ENCODE peak calls at places on chromosomes 4 and X, in four cellular contexts. One of them, this sample, is unnamed.

GRCh38 chr4:20487446-20487845 is 212.8 kb upstream of the PACRGL start:
- DNase-seq in A549: no peak
- DNase-seq in psoas muscle: no peak
- DNase-seq in prostate gland: no peak
- DNase-seq in this sample: no peak

GRCh38 chr4:20297246-20297645 is 45.5 kb downstream of the SLIT2 start:
- DNase-seq in A549: no peak
- DNase-seq in psoas muscle: no peak
- DNase-seq in prostate gland: no peak
- DNase-seq in this sample: no peak

GRCh38 chr4:39083164-39083563 is 21.1 kb downstream of the KLHL5 start:
- DNase-seq in A549: no peak
- DNase-seq in psoas muscle: no peak
- DNase-seq in prostate gland: no peak
- DNase-seq in this sample: no peak

GRCh38 chr4:114615435-114615834 is 16.8 kb downstream of the UGT8 start:
- DNase-seq in A549: no peak
- DNase-seq in psoas muscle: no peak
- DNase-seq in prostate gland: no peak
- DNase-seq in this sample: no peak

GRCh38 chrX:30302957-30303356 is 6.2 kb downstream of the NR0B1 start:
- DNase-seq in A549: no peak
- DNase-seq in psoas muscle: peak; percentile 21
- DNase-seq in prostate gland: no peak
- DNase-seq in this sample: no peak

GRCh38 chr4:122117743-122118142 is 34.4 kb upstream of the BLTP1 start:
- DNase-seq in A549: no peak
- DNase-seq in psoas muscle: no peak
- DNase-seq in prostate gland: no peak
- DNase-seq in this sample: no peak

GRCh38 chrX:8374041-8374825 is 90.4 kb upstream of the VCX3B start:
- DNase-seq in A549: no peak
- DNase-seq in psoas muscle: no peak
- DNase-seq in prostate gland: no peak
- DNase-seq in this sample: no peak

GRCh38 chrX:47629419-47630210 is at the start of gene CFP:
- DNase-seq in A549: no peak
- DNase-seq in psoas muscle: no peak
- DNase-seq in prostate gland: no peak
- DNase-seq in this sample: no peak

GRCh38 chr4:183912585-183912984 is 7.5 kb downstream of the STOX2 start:
- DNase-seq in A549: no peak
- DNase-seq in psoas muscle: no peak
- DNase-seq in prostate gland: no peak
- DNase-seq in this sample: no peak

GRCh38 chr4:15585331-15585730 is 69.8 kb downstream of the FBXL5 start:
- DNase-seq in A549: no peak
- DNase-seq in psoas muscle: no peak
- DNase-seq in prostate gland: no peak
- DNase-seq in this sample: no peak

GRCh38 chrX:2342878-2343277 is 157.9 kb downstream of the DHRSX start:
- DNase-seq in A549: no peak
- DNase-seq in psoas muscle: no peak
- DNase-seq in prostate gland: no peak
- DNase-seq in this sample: no peak

GRCh38 chr4:2356123-2357069 is 62.0 kb downstream of the ZFYVE28 start:
- DNase-seq in A549: no peak
- DNase-seq in psoas muscle: no peak
- DNase-seq in prostate gland: no peak
- DNase-seq in this sample: peak; percentile 50

GRCh38 chr4:143642611-143643010 is 57.9 kb downstream of the FREM3 start:
- DNase-seq in A549: no peak
- DNase-seq in psoas muscle: no peak
- DNase-seq in prostate gland: no peak
- DNase-seq in this sample: no peak

GRCh38 chrX:154412468-154412867 is 1.1 kb downstream of the TAFAZZIN start:
- DNase-seq in A549: no peak
- DNase-seq in psoas muscle: no peak
- DNase-seq in prostate gland: no peak
- DNase-seq in this sample: no peak

GRCh38 chr4:4842476-4843441 is 16.7 kb upstream of the MSX1 start:
- DNase-seq in A549: no peak
- DNase-seq in psoas muscle: no peak
- DNase-seq in prostate gland: no peak
- DNase-seq in this sample: no peak

GRCh38 chr4:8434251-8435073 is 6.1 kb downstream of the ACOX3 start:
- DNase-seq in A549: no peak
- DNase-seq in psoas muscle: no peak
- DNase-seq in prostate gland: no peak
- DNase-seq in this sample: no peak

GRCh38 chr4:29453421-29453820 is 1266.7 kb upstream of the PCDH7 start:
- DNase-seq in A549: no peak
- DNase-seq in psoas muscle: no peak
- DNase-seq in prostate gland: no peak
- DNase-seq in this sample: no peak

GRCh38 chr4:82718067-82718935 is 80.3 kb downstream of the SCD5 start:
- DNase-seq in A549: no peak
- DNase-seq in psoas muscle: peak; percentile 54
- DNase-seq in prostate gland: no peak
- DNase-seq in this sample: peak; percentile 82

GRCh38 chrX:7202206-7202605 is 54.3 kb upstream of the PUDP start:
- DNase-seq in A549: no peak
- DNase-seq in psoas muscle: no peak
- DNase-seq in prostate gland: no peak
- DNase-seq in this sample: no peak

GRCh38 chrX:872090-872489 is 241.5 kb downstream of the SHOX start:
- DNase-seq in A549: no peak
- DNase-seq in psoas muscle: no peak
- DNase-seq in prostate gland: no peak
- DNase-seq in this sample: no peak

GRCh38 chr4:146040623-146041022 is 102.0 kb upstream of the ZNF827 start:
- DNase-seq in A549: no peak
- DNase-seq in psoas muscle: no peak
- DNase-seq in prostate gland: no peak
- DNase-seq in this sample: no peak

GRCh38 chr4:39732728-39733127 is 34.8 kb downstream of the UBE2K start:
- DNase-seq in A549: no peak
- DNase-seq in psoas muscle: no peak
- DNase-seq in prostate gland: no peak
- DNase-seq in this sample: no peak

GRCh38 chr4:1746265-1746691 is 25.0 kb downstream of the TACC3 start:
- DNase-seq in A549: peak; percentile 73
- DNase-seq in psoas muscle: peak; percentile 75
- DNase-seq in prostate gland: peak; percentile 64
- DNase-seq in this sample: no peak

GRCh38 chrX:44025611-44026010 is 52.4 kb upstream of the NDP start:
- DNase-seq in A549: no peak
- DNase-seq in psoas muscle: no peak
- DNase-seq in prostate gland: no peak
- DNase-seq in this sample: no peak

GRCh38 chrX:103343105-103343504 is 13.1 kb downstream of the TCEAL7 start:
- DNase-seq in A549: peak; percentile 29
- DNase-seq in psoas muscle: no peak
- DNase-seq in prostate gland: peak; percentile 16
- DNase-seq in this sample: no peak

GRCh38 chrX:114800719-114801118 is 216.7 kb downstream of the IL13RA2 start:
- DNase-seq in A549: no peak
- DNase-seq in psoas muscle: no peak
- DNase-seq in prostate gland: no peak
- DNase-seq in this sample: no peak

DNA sequence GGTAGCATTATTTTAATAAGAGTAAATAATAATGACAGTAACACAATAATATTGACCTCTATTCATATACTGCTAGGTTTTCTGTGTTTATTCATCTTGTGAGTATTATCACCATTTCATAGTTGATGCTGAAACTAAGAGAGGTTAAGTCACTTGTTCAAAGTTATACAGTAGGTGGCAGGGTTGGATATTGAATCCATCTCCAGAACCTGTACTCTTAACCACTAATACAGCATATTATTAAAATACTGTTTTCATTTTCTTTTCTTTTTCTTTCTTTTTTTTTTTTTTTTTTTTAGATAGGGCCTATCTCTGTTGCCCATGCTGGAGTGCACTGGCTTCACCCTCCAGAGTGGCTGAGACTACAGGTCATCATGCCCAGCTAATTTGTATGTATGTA is 7.1 kb upstream of the ELF2 start:
- DNase-seq in A549: no peak
- DNase-seq in psoas muscle: no peak
- DNase-seq in prostate gland: no peak
- DNase-seq in this sample: no peak
- TF ChIP-seq CTCF in A549: peak; percentile 39
- TF ChIP-seq CTCF in psoas muscle: peak; percentile 4
- TF ChIP-seq CTCF in prostate gland: no peak
- TF ChIP-seq CTCF in this sample: no peak

DNA sequence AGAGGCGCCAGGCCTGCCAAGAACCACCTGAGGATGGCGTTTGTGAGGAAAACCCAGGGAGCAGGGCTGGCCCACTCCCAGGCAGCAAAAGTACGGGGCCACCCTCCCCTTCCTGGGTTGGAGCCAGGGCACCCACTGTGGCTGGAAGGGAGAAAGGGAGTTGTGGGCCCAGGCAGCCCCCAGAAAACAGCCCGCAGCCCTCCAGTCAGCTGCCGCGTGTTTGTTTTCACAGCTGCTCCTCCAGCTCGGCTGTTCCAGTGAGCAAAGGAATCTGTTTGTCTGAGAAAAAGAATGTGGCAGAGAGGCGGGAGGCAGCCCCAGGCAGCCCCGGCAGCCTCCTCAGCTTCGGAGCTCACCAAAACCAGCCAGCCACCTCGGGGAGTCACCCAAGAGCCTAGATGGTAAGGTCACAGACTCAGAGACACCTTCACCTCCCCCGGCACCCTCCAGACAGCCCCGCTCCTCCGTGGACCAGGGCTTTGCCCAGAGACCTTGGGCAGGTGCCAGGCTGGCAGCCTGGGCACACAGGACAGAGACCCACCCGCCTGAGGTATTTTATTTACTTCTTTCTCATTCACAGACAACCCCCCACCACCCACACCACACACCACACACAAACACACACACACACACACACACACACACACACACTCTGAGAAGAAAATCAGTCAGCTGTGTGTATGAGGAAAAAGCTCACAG is 338.1 kb downstream of the BCOR start:
- DNase-seq in A549: peak; percentile 45
- DNase-seq in psoas muscle: no peak
- DNase-seq in prostate gland: peak; percentile 44
- DNase-seq in this sample: peak; percentile 84
- H3K27ac ChIP-seq in A549: peak overlapping the region; percentile 99
- H3K27ac ChIP-seq in psoas muscle: peak overlapping the region; percentile 36
- H3K27ac ChIP-seq in prostate gland: peak overlapping the region; percentile 46
- H3K27ac ChIP-seq in this sample: peak overlapping the region; percentile 89

GRCh38 chrX:46326161-46326560 is 219.1 kb downstream of the ZNF674 start:
- DNase-seq in A549: no peak
- DNase-seq in psoas muscle: no peak
- DNase-seq in prostate gland: no peak
- DNase-seq in this sample: no peak
- H3K4me3 ChIP-seq in A549: peak overlapping the region; percentile 54
- H3K4me3 ChIP-seq in psoas muscle: no peak overlapping the region
- H3K4me3 ChIP-seq in prostate gland: no peak overlapping the region
- H3K4me3 ChIP-seq in this sample: no peak overlapping the region

GRCh38 chr4:182698212-182698611 is 219.0 kb downstream of the DCTD start:
- DNase-seq in A549: no peak
- DNase-seq in psoas muscle: no peak
- DNase-seq in prostate gland: no peak
- DNase-seq in this sample: no peak
- TF ChIP-seq CTCF in A549: no peak
- TF ChIP-seq CTCF in psoas muscle: no peak
- TF ChIP-seq CTCF in prostate gland: no peak
- TF ChIP-seq CTCF in this sample: no peak

DNA sequence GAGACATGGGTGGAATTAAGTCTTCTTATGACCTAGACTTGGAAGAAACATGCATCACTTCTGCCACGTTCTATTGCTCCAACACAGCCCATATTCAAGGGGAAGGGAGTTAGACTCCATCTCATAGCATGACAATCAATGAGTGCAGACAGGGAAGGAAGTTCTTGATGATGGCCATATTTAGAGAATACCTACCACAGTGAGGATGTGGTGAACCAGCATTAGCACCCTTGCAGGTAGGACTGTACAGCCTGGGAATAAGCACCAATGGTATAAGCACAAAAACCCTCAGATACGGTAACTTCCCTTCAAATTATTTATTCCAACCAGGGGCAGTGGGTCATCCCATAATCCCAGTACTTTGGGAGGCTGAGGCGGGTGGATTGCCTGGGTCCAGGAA is 29.8 kb downstream of the PAGE2 start:
- DNase-seq in A549: no peak
- DNase-seq in psoas muscle: no peak
- DNase-seq in prostate gland: no peak
- DNase-seq in this sample: no peak
- H3K27ac ChIP-seq in A549: no peak overlapping the region
- H3K27ac ChIP-seq in psoas muscle: no peak overlapping the region
- H3K27ac ChIP-seq in prostate gland: no peak overlapping the region
- H3K27ac ChIP-seq in this sample: no peak overlapping the region

DNA sequence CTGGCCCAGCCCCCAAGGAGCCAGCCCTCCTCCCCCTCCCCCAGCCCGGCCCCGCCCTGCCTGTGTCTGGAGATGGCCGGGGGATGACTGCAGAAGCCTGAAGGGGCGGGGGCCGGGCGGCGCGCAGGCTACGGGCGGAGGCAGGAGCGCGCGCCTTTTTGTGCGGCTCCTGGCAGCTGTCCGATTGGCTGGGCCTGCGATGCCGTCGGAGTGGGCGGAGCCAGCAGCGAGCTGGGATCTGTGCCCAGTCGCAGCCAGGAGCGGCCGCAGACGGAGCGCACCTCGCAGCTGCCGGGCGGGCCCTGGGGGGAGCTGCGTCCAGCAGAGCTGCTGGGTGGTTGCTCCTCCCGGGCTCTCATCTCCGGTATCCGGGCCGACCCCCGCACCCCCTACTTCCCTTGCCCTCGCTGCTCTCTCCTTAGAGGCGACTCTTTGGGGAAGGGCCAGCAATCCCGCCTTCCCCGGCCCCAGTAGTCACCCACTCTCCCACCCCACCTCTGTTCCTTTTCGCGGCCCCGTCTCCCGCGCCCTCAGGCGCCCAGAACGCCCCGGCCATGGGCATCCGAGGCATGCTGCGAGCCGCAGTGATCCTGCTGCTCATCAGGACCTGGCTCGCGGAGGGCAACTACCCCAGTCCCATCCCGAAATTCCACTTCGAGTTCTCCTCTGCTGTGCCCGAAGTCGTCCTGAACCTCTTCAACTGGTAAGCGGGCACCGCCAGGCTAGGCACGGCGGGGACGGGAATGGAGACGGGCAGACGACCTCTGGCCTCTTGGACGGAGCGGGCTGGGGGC is at the start of gene GABRQ:
- DNase-seq in A549: peak; percentile 5
- DNase-seq in psoas muscle: peak; percentile 29
- DNase-seq in prostate gland: peak; percentile 4
- DNase-seq in this sample: no peak
- H3K4me3 ChIP-seq in A549: peak within 1 kb of the TSS; percentile 37
- H3K4me3 ChIP-seq in psoas muscle: no peak within 1 kb of the TSS
- H3K4me3 ChIP-seq in prostate gland: no peak within 1 kb of the TSS
- H3K4me3 ChIP-seq in this sample: peak within 1 kb of the TSS; percentile 53

GRCh38 chrX:39242187-39242586 is 440.9 kb downstream of the MID1IP1 start:
- DNase-seq in A549: peak; percentile 6
- DNase-seq in psoas muscle: no peak
- DNase-seq in prostate gland: peak; percentile 5
- DNase-seq in this sample: no peak
- TF ChIP-seq CTCF in A549: peak; percentile 29
- TF ChIP-seq CTCF in psoas muscle: peak; percentile 58
- TF ChIP-seq CTCF in prostate gland: no peak
- TF ChIP-seq CTCF in this sample: no peak